ENCODE peak calls at places on chromosome 16, in five cellular contexts. J is tibial nerve, F is left ventricle myocardium inferior, A is spleen, S is Karpas-422. U is an unnamed sample. For H3K4me1, the result is how much of the 10 kb centered on the place peaks cover.

GRCh38 chr16:54034684-54035083 is 251.9 kb downstream of the IRX3 start:
- DNase-seq in A (no peak), J (no peak), S (no peak), F (no peak), U (no peak)

GRCh38 chr16:83743720-83744119 is 64.1 kb upstream of the HSBP1 start:
- DNase-seq in S (no peak), F (no peak), A (no peak), J (no peak), U (no peak)

GRCh38 chr16:11583889-11584565 is 2.7 kb downstream of the LITAF start:
- DNase-seq in F (peak), A (peak), J (no peak), S (no peak), U (no peak)

GRCh38 chr16:86505185-86505898 is 5.0 kb upstream of the FOXF1 start:
- DNase-seq in S (no peak), F (no peak), J (no peak), A (no peak), U (no peak)

GRCh38 chr16:66414891-66415290 is 12.2 kb upstream of the BEAN1 start:
- DNase-seq in S (no peak), J (no peak), F (no peak), A (no peak), U (no peak)

GRCh38 chr16:526181-527014 is 1.1 kb upstream of the CAPN15 start:
- DNase-seq in S (peak), J (no peak), F (peak), A (no peak), U (no peak)

GRCh38 chr16:72848759-72849664 is 198.9 kb downstream of the ZFHX3 start:
- DNase-seq in S (no peak), A (no peak), F (peak), J (peak), U (peak)

GRCh38 chr16:85800321-85800669 is 800 bp downstream of the COX4I1 start:
- DNase-seq in S (no peak), A (no peak), J (no peak), F (no peak), U (no peak)

GRCh38 chr16:54511181-54511731 is 224.7 kb upstream of the IRX3 start:
- DNase-seq in S (no peak), J (no peak), A (no peak), F (no peak), U (no peak)

GRCh38 chr16:27369806-27370205 is 32.2 kb upstream of the IL21R start:
- DNase-seq in A (peak), J (no peak), F (no peak), S (no peak), U (no peak)

GRCh38 chr16:85498607-85499006 is 114.5 kb upstream of the GSE1 start:
- DNase-seq in S (peak), A (peak), J (no peak), F (no peak), U (no peak)

DNA sequence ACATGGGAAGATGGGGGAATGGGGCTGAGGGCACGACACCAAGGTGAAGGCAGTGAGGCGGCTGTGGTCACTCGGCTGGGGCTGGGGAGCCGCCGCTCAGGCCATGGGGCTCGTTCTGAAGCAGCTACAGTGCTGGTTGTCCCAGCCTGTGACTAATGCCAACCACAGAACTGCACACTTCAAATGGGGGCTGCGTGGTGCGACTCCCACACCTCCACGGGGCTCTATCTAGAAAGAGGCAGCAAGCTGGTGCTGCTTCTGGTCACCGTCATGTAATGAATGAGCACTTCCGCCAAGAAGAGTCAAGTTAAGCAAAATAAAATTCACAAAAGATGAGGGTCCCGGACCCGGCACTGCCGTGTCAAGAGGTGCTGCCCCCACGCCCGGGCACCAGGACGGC is 20.0 kb downstream of the GALNS start:
- DNase-seq in S (no peak), A (no peak), F (no peak), J (no peak), U (no peak)
- H3K4me1 ChIP-seq in S (under half), A (under half), F (under half), J (under half), U (under half)

GRCh38 chr16:88634141-88634993 is 4.0 kb upstream of the IL17C start:
- DNase-seq in A (peak), S (peak), J (no peak), F (peak), U (no peak)

GRCh38 chr16:88636488-88637265 is 1.7 kb upstream of the IL17C start:
- DNase-seq in F (no peak), A (peak), S (no peak), J (no peak), U (no peak)

GRCh38 chr16:88635671-88636070 is 2.7 kb upstream of the IL17C start:
- DNase-seq in S (no peak), J (no peak), A (peak), F (no peak), U (no peak)

GRCh38 chr16:88633684-88634140 is 4.7 kb upstream of the IL17C start:
- DNase-seq in S (peak), J (no peak), F (no peak), A (peak), U (no peak)

DNA sequence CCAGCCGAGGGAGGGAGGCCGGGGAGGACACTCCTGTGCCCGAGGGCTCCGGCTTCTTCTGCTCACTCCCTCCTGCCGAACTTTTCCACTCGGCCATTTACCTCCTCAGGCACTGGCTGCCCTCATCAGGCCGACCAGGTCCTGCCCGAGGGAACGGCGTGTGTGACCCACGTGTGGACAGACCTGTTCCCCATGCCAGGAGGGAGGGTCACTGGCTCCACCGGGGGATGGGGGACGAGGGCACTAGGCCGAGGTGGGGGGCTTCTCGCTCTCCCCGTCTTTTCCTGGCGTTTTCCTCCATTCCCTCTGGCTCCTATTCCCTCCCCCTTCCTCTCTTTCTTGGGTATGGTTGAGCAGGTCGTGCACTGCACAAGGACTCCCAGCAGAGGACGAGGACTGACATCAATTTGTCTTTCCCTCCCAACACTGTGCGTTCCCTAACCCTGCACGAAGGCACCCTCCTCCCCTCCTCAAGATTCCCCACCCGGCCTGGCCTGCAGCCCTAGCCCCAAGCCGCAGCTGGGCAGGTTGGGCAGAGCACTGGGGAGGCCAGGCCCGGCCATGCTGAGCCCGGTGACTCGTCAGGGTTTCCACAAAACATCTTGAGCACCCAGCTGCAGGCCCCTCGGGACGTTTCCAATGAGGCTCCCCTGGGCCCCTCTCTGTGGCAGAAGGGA is 3.2 kb upstream of the IL17C start:
- DNase-seq in J (no peak), S (peak), F (no peak), A (peak), U (no peak)
- H3K4me1 ChIP-seq in J (under half), S (under half), F (under half), A (half or more), U (under half)

GRCh38 chr16:46691720-46692119 is 2.3 kb downstream of the ORC6 start:
- DNase-seq in A (no peak), S (peak), J (no peak), F (no peak), U (no peak)

GRCh38 chr16:46693598-46693997 is 4.1 kb downstream of the ORC6 start:
- DNase-seq in A (no peak), J (no peak), S (no peak), F (no peak), U (no peak)

GRCh38 chr16:46702030-46702429 is 12.6 kb downstream of the ORC6 start:
- DNase-seq in F (no peak), A (no peak), J (no peak), S (no peak), U (no peak)

GRCh38 chr16:46695937-46696336 is 6.5 kb downstream of the ORC6 start:
- DNase-seq in S (no peak), F (no peak), A (no peak), J (no peak), U (no peak)

GRCh38 chr16:46696957-46697356 is 7.5 kb downstream of the ORC6 start:
- DNase-seq in A (no peak), J (no peak), S (no peak), F (no peak), U (no peak)
- H3K4me1 ChIP-seq in A (under half), J (under half), S (under half), F (under half), U (under half)

DNA sequence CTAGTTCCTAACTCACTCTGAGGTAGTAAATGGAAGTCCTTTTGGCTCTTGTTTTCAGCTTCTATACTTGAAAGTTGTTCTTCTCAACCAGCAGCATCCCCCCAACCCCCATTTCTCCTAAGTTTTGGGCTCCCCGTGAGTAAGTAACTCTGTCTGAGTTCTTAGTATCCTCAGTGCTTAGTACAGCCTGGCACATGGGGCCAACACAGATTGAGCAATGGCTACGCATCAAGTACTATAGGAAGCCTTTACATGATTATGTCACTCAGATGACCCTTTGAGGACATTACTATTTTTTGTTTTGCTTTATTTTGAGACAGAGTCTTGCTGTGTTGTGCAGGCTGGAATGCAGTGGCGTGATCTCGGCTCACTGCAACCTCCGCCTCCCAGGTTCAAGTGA is 4.3 kb upstream of the CORO7 start:
- DNase-seq in A (no peak), F (no peak), J (no peak), S (no peak), U (no peak)
- H3K4me1 ChIP-seq in A (under half), F (under half), J (under half), S (under half), U (under half)

GRCh38 chr16:1669698-1670097 is 8.4 kb upstream of the JPT2 start:
- DNase-seq in J (no peak), F (no peak), A (no peak), S (no peak), U (no peak)

GRCh38 chr16:1668612-1669319 is 9.3 kb upstream of the JPT2 start:
- DNase-seq in S (no peak), J (no peak), A (no peak), F (no peak), U (no peak)

GRCh38 chr16:1673424-1674151 is 4.5 kb upstream of the JPT2 start:
- DNase-seq in A (no peak), F (no peak), J (no peak), S (no peak), U (no peak)

GRCh38 chr16:1670371-1670770 is 7.7 kb upstream of the JPT2 start:
- DNase-seq in S (no peak), J (no peak), A (no peak), F (no peak), U (no peak)

GRCh38 chr16:1670866-1671265 is 7.2 kb upstream of the JPT2 start:
- DNase-seq in J (no peak), F (no peak), A (no peak), S (no peak), U (no peak)
- H3K4me1 ChIP-seq in J (under half), F (under half), A (under half), S (under half), U (under half)

DNA sequence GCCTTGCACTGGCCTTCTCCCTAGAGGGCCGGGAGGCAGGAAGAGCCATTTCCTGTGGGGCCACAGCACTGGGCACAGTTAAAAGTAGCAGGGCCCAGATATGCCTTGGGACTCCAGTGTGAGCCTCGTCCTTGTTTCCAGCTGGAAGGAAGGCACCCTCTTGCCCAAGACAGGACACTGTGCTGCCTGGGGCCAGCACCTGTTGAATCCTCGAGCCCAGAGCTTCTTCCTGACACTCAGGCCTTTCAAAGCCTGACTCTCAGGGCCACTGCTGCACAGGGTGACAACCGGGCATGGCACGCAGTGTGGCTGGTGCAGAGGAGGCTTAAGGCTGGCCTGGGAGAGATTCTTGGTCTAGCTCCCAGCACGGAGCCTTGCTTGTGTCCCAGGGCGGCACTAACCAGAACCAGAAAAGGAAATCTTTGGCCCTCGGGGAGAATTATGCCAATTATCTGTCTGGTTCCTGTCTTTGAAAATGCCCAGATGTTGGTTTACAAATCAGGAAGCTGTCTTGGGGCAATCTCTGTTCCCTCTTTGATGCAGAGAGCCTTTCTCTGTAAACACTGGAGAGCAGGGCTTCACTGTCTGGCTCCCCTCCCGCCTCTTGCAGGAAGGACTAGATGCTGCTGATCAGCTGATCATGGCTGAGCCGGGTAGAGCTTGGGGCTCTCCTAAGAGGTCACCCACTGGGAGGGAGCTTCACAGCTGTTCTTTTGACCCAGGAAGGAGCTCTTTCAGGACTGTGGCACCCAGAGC is 11.1 kb downstream of the LDHD start:
- DNase-seq in J (no peak), A (peak), S (peak), F (peak), U (no peak)
- H3K4me1 ChIP-seq in J (half or more), A (under half), S (under half), F (half or more), U (under half)

GRCh38 chr16:7057458-7057857 is 275.2 kb upstream of the RBFOX1 start:
- DNase-seq in F (no peak), A (no peak), S (no peak), J (no peak), U (no peak)
- H3K4me1 ChIP-seq in F (under half), A (under half), S (under half), J (under half), U (under half)

GRCh38 chr16:17346441-17346773 is 124.4 kb downstream of the XYLT1 start:
- DNase-seq in A (no peak), F (no peak), S (no peak), J (no peak), U (no peak)

GRCh38 chr16:17348826-17349225 is 121.9 kb downstream of the XYLT1 start:
- DNase-seq in A (peak), J (no peak), S (no peak), F (no peak), U (no peak)

GRCh38 chr16:17346774-17347569 is 123.8 kb downstream of the XYLT1 start:
- DNase-seq in S (no peak), A (peak), F (no peak), J (no peak), U (no peak)

GRCh38 chr16:17347624-17348023 is 123.1 kb downstream of the XYLT1 start:
- DNase-seq in A (peak), S (no peak), J (no peak), F (peak), U (no peak)

GRCh38 chr16:17348042-17348783 is 122.5 kb downstream of the XYLT1 start:
- DNase-seq in S (no peak), A (peak), F (no peak), J (no peak), U (no peak)
- H3K4me1 ChIP-seq in S (under half), A (half or more), F (half or more), J (half or more), U (under half)

GRCh38 chr16:80948886-80949502 is 57.7 kb downstream of the CMC2 start:
- DNase-seq in J (no peak), S (peak), A (peak), F (peak), U (no peak)

GRCh38 chr16:80947708-80948615 is 58.7 kb downstream of the CMC2 start:
- DNase-seq in F (no peak), A (no peak), S (no peak), J (no peak), U (no peak)

GRCh38 chr16:80947239-80947638 is 59.4 kb downstream of the CMC2 start:
- DNase-seq in J (no peak), F (no peak), S (no peak), A (no peak), U (no peak)

GRCh38 chr16:80946481-80946880 is 60.2 kb downstream of the CMC2 start:
- DNase-seq in S (no peak), A (no peak), F (no peak), J (no peak), U (no peak)
- H3K4me1 ChIP-seq in S (under half), A (under half), F (under half), J (under half), U (under half)

GRCh38 chr16:30951193-30951592 is 2.3 kb downstream of the ORAI3 start:
- DNase-seq in J (no peak), A (no peak), F (no peak), S (no peak), U (no peak)
- H3K4me1 ChIP-seq in J (half or more), A (half or more), F (half or more), S (under half), U (under half)

U was measured in RWPE2.